ENCODE peak calls at places on chromosome 13, in ten cellular contexts. M is uterus, D is lung microvascular endothelial cell, K is ACHN, X is ecto neural progenitor cell, P is esophagus squamous epithelium, C is HTR-8/SVneo, B is iPS-NIHi11, U is BJ, F is neural crest cell. I is an unnamed sample.

GRCh38 chr13:100473493-100474044 is 115.0 kb downstream of the GGACT start:
- DNase-seq in M (no peak), D (no peak), K (no peak), X (peak), P (no peak), C (no peak), B (no peak), U (no peak), F (peak), I (no peak)

GRCh38 chr13:73428706-73429105 is 369.9 kb downstream of the KLF5 start:
- DNase-seq in M (no peak), D (no peak), K (no peak), X (no peak), P (no peak), C (no peak), B (no peak), U (no peak), F (no peak), I (no peak)

GRCh38 chr13:77398825-77399620 is 72.1 kb upstream of the MYCBP2 start:
- DNase-seq in M (no peak), D (no peak), K (no peak), X (no peak), P (no peak), C (no peak), B (no peak), U (no peak), F (no peak), I (no peak)

GRCh38 chr13:35157143-35157755 is 215.2 kb downstream of the NBEA start:
- DNase-seq in M (peak), D (peak), K (peak), X (no peak), P (no peak), C (peak), B (peak), U (no peak), F (peak), I (no peak)

GRCh38 chr13:32314968-32315254 is 252 bp downstream of the ZAR1L start:
- DNase-seq in M (peak), D (peak), K (peak), X (no peak), P (no peak), C (no peak), B (peak), U (no peak), F (no peak), I (no peak)

GRCh38 chr13:19959141-19959830 is 759 bp downstream of the ZMYM2 start:
- DNase-seq in M (peak), D (peak), K (peak), X (peak), P (peak), C (no peak), B (peak), U (no peak), F (peak), I (no peak)

GRCh38 chr13:99033814-99034213 is 56.0 kb upstream of the DOCK9 start:
- DNase-seq in M (no peak), D (peak), K (peak), X (no peak), P (no peak), C (peak), B (peak), U (no peak), F (no peak), I (no peak)

GRCh38 chr13:98129059-98129741 is 13.7 kb upstream of the FARP1 start:
- DNase-seq in M (no peak), D (no peak), K (no peak), X (no peak), P (no peak), C (no peak), B (no peak), U (no peak), F (no peak), I (no peak)

GRCh38 chr13:24223341-24224231 is 63.1 kb downstream of the SPATA13 start:
- DNase-seq in M (no peak), D (no peak), K (no peak), X (no peak), P (no peak), C (no peak), B (no peak), U (no peak), F (no peak), I (no peak)

I was measured in GM04504.